ENCODE peak calls at places on chromosomes 2 and 18, in four cellular contexts. One of them, this sample, is unnamed.

GRCh38 chr2:31784868-31785267 is 204.1 kb upstream of the SRD5A2 start:
- DNase-seq in lung: no peak
- DNase-seq in tibial artery: no peak
- DNase-seq in upper lobe of right lung: no peak
- DNase-seq in this sample: no peak

GRCh38 chr2:30136729-30137444 is 9.9 kb upstream of the YPEL5 start:
- DNase-seq in lung: no peak
- DNase-seq in upper lobe of right lung: no peak
- DNase-seq in tibial artery: no peak
- DNase-seq in this sample: no peak

GRCh38 chr2:10919776-10920606 is 8.3 kb downstream of the KCNF1 start:
- DNase-seq in lung: no peak
- DNase-seq in upper lobe of right lung: peak
- DNase-seq in tibial artery: peak
- DNase-seq in this sample: no peak

GRCh38 chr2:186551323-186552050 is 38.4 kb upstream of the ITGAV start:
- DNase-seq in tibial artery: no peak
- DNase-seq in upper lobe of right lung: no peak
- DNase-seq in lung: no peak
- DNase-seq in this sample: no peak

GRCh38 chr2:114550895-114551793 is 108.7 kb downstream of the DPP10 start:
- DNase-seq in tibial artery: peak
- DNase-seq in upper lobe of right lung: no peak
- DNase-seq in lung: peak
- DNase-seq in this sample: no peak

GRCh38 chr2:126878601-126879000 is 20.1 kb upstream of the TEX51 start:
- DNase-seq in tibial artery: peak
- DNase-seq in lung: no peak
- DNase-seq in upper lobe of right lung: no peak
- DNase-seq in this sample: no peak

GRCh38 chr2:25420820-25421237 is 79.1 kb upstream of the DNMT3A start:
- DNase-seq in upper lobe of right lung: no peak
- DNase-seq in lung: no peak
- DNase-seq in tibial artery: no peak
- DNase-seq in this sample: no peak

GRCh38 chr2:64414736-64415435 is 39.1 kb upstream of the LGALSL start:
- DNase-seq in upper lobe of right lung: no peak
- DNase-seq in tibial artery: no peak
- DNase-seq in lung: no peak
- DNase-seq in this sample: no peak

GRCh38 chr2:200104015-200104414 is 148.6 kb downstream of the MAIP1 start:
- DNase-seq in lung: no peak
- DNase-seq in upper lobe of right lung: no peak
- DNase-seq in tibial artery: no peak
- DNase-seq in this sample: no peak

DNA sequence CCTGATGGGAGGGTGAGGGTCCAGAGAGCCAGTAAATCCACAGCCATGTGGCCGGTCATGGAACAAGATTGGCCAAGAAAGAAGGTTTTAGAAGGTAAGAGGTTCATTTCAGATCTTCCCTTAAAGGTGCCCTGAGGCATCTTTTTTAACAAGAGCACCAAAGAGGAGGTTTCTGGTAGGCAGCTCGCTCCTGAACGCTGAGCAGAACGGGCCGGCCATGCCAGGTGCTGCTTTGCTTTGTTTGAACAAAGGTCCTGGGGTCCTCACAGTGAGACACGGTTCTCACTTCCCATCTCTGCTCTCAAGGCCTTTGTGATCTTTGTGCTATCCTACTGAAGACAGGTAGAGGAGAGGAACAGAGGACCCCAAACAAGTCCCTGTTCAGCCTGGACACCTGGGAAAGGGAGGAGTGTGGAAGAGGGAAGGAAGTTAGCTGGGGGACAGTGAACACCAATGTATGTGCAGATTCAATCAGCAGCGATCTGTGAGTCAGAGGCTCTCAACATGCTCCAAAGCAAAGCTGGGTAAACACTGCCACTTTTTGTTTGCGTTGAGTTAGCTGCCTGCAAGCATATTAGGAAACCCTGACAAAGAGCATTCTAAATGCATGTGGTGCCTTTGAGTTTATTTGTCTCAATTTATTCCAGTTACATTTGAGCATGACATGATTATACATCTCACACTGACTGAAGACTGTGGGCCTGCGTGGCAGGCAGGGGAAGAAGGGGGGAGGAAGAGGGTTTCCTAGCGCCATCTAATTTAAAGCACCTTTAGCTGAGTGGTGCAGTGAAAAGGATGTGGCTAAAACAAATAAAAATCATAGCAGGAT is 102.4 kb downstream of the ASB1 start:
- DNase-seq in lung: peak
- DNase-seq in upper lobe of right lung: no peak
- DNase-seq in tibial artery: no peak
- DNase-seq in this sample: peak
- TF ChIP-seq CTCF in lung: no peak
- TF ChIP-seq CTCF in upper lobe of right lung: no peak
- TF ChIP-seq CTCF in tibial artery: no peak
- TF ChIP-seq CTCF in this sample: no peak

GRCh38 chr2:240230424-240230945 is 90.0 kb upstream of the OTOS start:
- DNase-seq in tibial artery: peak
- DNase-seq in lung: no peak
- DNase-seq in upper lobe of right lung: no peak
- DNase-seq in this sample: peak
- H3K27ac ChIP-seq in tibial artery: no peak
- H3K27ac ChIP-seq in lung: no peak
- H3K27ac ChIP-seq in upper lobe of right lung: no peak
- H3K27ac ChIP-seq in this sample: no peak

DNA sequence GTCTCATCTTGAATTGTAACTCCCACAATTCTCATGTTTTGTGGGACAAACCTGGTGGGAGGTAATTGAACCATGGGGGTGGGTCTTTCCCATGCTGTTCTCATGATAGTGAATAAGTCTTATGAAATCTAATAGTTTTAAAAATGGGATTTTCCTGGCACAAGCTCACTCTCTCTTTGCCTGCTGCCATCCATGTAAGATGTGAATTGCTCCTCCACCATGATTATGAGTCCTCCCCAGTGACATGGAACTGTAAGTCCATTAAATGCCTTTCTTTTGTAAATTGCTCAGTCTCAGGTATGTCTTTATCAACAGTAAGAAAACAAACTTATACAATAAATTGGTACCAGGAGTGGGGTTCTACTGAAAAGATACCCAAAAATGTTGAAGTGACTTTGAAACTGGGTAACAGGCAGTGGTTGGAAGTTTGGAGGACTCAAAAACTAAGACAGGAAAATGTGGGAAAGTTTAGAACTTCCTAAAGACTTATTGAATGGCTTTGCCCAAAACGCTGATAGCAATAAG is 601.4 kb downstream of the ZEB2 start:
- DNase-seq in upper lobe of right lung: no peak
- DNase-seq in lung: no peak
- DNase-seq in tibial artery: no peak
- DNase-seq in this sample: no peak
- H3K4me3 ChIP-seq in upper lobe of right lung: no peak
- H3K4me3 ChIP-seq in lung: no peak
- H3K4me3 ChIP-seq in tibial artery: no peak
- H3K4me3 ChIP-seq in this sample: no peak

GRCh38 chr18:70261141-70261788 is 27.6 kb upstream of the SOCS6 start:
- DNase-seq in tibial artery: no peak
- DNase-seq in upper lobe of right lung: no peak
- DNase-seq in lung: no peak
- DNase-seq in this sample: no peak
- TF ChIP-seq CTCF in tibial artery: no peak
- TF ChIP-seq CTCF in upper lobe of right lung: no peak
- TF ChIP-seq CTCF in lung: no peak
- TF ChIP-seq CTCF in this sample: no peak

GRCh38 chr18:36735130-36735529 is 93.7 kb downstream of the TPGS2 start:
- DNase-seq in lung: no peak
- DNase-seq in tibial artery: no peak
- DNase-seq in upper lobe of right lung: no peak
- DNase-seq in this sample: no peak
- H3K27ac ChIP-seq in lung: no peak
- H3K27ac ChIP-seq in tibial artery: no peak
- H3K27ac ChIP-seq in upper lobe of right lung: no peak
- H3K27ac ChIP-seq in this sample: no peak

GRCh38 chr2:23940262-23940975 is at the start of gene UBXN2A:
- DNase-seq in upper lobe of right lung: peak
- DNase-seq in tibial artery: peak
- DNase-seq in lung: peak
- DNase-seq in this sample: peak

GRCh38 chr2:23941644-23942043 is 1.4 kb downstream of the UBXN2A start:
- DNase-seq in lung: no peak
- DNase-seq in tibial artery: no peak
- DNase-seq in upper lobe of right lung: no peak
- DNase-seq in this sample: no peak

GRCh38 chr2:23944527-23944926 is 4.3 kb downstream of the UBXN2A start:
- DNase-seq in upper lobe of right lung: no peak
- DNase-seq in lung: no peak
- DNase-seq in tibial artery: no peak
- DNase-seq in this sample: no peak

GRCh38 chr2:23940976-23941605 is 828 bp downstream of the UBXN2A start:
- DNase-seq in tibial artery: no peak
- DNase-seq in upper lobe of right lung: no peak
- DNase-seq in lung: no peak
- DNase-seq in this sample: no peak

GRCh38 chr2:23943666-23944065 is 3.4 kb downstream of the UBXN2A start:
- DNase-seq in lung: no peak
- DNase-seq in upper lobe of right lung: no peak
- DNase-seq in tibial artery: no peak
- DNase-seq in this sample: no peak
- H3K4me3 ChIP-seq in lung: no peak
- H3K4me3 ChIP-seq in upper lobe of right lung: no peak
- H3K4me3 ChIP-seq in tibial artery: no peak
- H3K4me3 ChIP-seq in this sample: no peak

GRCh38 chr2:46770622-46771021 is 145.0 kb downstream of the MCFD2 start:
- DNase-seq in tibial artery: no peak
- DNase-seq in lung: no peak
- DNase-seq in upper lobe of right lung: no peak
- DNase-seq in this sample: no peak

GRCh38 chr2:46771309-46771708 is 144.3 kb downstream of the MCFD2 start:
- DNase-seq in upper lobe of right lung: no peak
- DNase-seq in tibial artery: no peak
- DNase-seq in lung: no peak
- DNase-seq in this sample: no peak

GRCh38 chr2:46767706-46768105 is 147.9 kb downstream of the MCFD2 start:
- DNase-seq in upper lobe of right lung: no peak
- DNase-seq in lung: no peak
- DNase-seq in tibial artery: no peak
- DNase-seq in this sample: no peak

GRCh38 chr2:46772500-46772899 is 143.1 kb downstream of the MCFD2 start:
- DNase-seq in lung: no peak
- DNase-seq in tibial artery: no peak
- DNase-seq in upper lobe of right lung: no peak
- DNase-seq in this sample: no peak

DNA sequence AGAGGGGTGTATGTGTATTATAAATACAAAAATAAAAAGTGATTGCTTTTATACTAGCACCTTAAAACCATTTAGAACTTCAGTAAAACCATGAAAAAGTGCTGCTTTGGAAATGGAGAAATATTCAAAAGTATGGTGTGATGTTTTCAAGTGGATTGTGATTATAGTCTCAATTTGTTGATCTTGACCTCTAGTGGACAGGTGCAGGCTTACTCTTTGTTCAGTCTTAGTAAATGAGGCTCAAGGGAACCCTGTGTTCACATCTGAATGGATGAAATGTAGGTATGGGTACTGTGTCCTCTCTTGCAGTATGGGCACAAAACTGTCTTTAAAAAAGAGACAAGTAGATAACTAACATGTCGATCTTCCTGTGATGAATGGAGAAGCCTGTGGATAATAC is 145.8 kb downstream of the MCFD2 start:
- DNase-seq in tibial artery: no peak
- DNase-seq in upper lobe of right lung: no peak
- DNase-seq in lung: no peak
- DNase-seq in this sample: no peak
- TF ChIP-seq CTCF in tibial artery: no peak
- TF ChIP-seq CTCF in upper lobe of right lung: peak
- TF ChIP-seq CTCF in lung: no peak
- TF ChIP-seq CTCF in this sample: no peak

GRCh38 chr2:164785447-164785846 is 56.2 kb downstream of the COBLL1 start:
- DNase-seq in tibial artery: no peak
- DNase-seq in upper lobe of right lung: no peak
- DNase-seq in lung: no peak
- DNase-seq in this sample: no peak
- H3K27ac ChIP-seq in tibial artery: peak
- H3K27ac ChIP-seq in upper lobe of right lung: peak
- H3K27ac ChIP-seq in lung: peak
- H3K27ac ChIP-seq in this sample: no peak

This sample was measured in kidney.